ENCODE peak calls at places on chromosomes 3 and 15, in ten cellular contexts. N is esophagus squamous epithelium, I is Panc1, E is stomach, T is uterus, S is HL-60, Z is psoas muscle, H is fibroblast of lung, A is right atrium auricular region, C is A673. K is an unnamed sample.

GRCh38 chr15:61974759-61975158 is 85.5 kb downstream of the VPS13C start:
- DNase-seq in N (no peak), I (peak; percentile 5), E (no peak), T (no peak), S (no peak), Z (no peak), H (no peak), A (no peak), C (no peak), K (no peak)

GRCh38 chr15:25691544-25692430 is 171.3 kb downstream of the ATP10A start:
- DNase-seq in N (no peak), I (no peak), E (no peak), T (peak; percentile 18), S (no peak), Z (no peak), H (peak; percentile 37), A (no peak), C (no peak), K (peak; percentile 55)

GRCh38 chr3:17810759-17811158 is 68.3 kb upstream of the TBC1D5 start:
- DNase-seq in N (no peak), I (no peak), E (no peak), T (no peak), S (no peak), Z (no peak), H (no peak), A (no peak), C (peak; percentile 33), K (peak; percentile 21)

GRCh38 chr15:46848704-46849103 is 868.6 kb upstream of the SEMA6D start:
- DNase-seq in N (no peak), I (no peak), E (no peak), T (no peak), S (no peak), Z (no peak), H (peak; percentile 59), A (no peak), C (no peak), K (no peak)

GRCh38 chr15:92914768-92915221 is 14.7 kb downstream of the CHD2 start:
- DNase-seq in N (no peak), I (no peak), E (no peak), T (no peak), S (no peak), Z (no peak), H (no peak), A (no peak), C (no peak), K (no peak)

GRCh38 chr3:148992635-148993230 is 1.4 kb downstream of the GYG1 start:
- DNase-seq in N (no peak), I (no peak), E (no peak), T (no peak), S (no peak), Z (peak; percentile 56), H (no peak), A (no peak), C (no peak), K (no peak)

GRCh38 chr3:106610362-106610997 is 741.7 kb upstream of the CBLB start:
- DNase-seq in N (no peak), I (no peak), E (no peak), T (no peak), S (no peak), Z (no peak), H (peak; percentile 34), A (no peak), C (no peak), K (no peak)

GRCh38 chr3:71658131-71658530 is 67.1 kb downstream of the EIF4E3 start:
- DNase-seq in N (no peak), I (no peak), E (peak; percentile 98), T (peak; percentile 74), S (no peak), Z (peak; percentile 80), H (peak; percentile 53), A (peak; percentile 71), C (no peak), K (no peak)

GRCh38 chr3:159765025-159765859 is 223.4 kb upstream of the IL12A start:
- DNase-seq in N (no peak), I (peak; percentile 85), E (peak; percentile 41), T (peak; percentile 83), S (no peak), Z (peak; percentile 84), H (peak; percentile 95), A (peak; percentile 93), C (peak; percentile 78), K (peak; percentile 94)

GRCh38 chr3:45911496-45912226 is 25.3 kb downstream of the CCR9 start:
- DNase-seq in N (no peak), I (no peak), E (no peak), T (no peak), S (peak; percentile 18), Z (no peak), H (no peak), A (no peak), C (no peak), K (no peak)

GRCh38 chr3:186596568-186597287 is 16.1 kb upstream of the AHSG start:
- DNase-seq in N (no peak), I (no peak), E (peak; percentile 32), T (no peak), S (no peak), Z (no peak), H (peak; percentile 26), A (no peak), C (no peak), K (peak; percentile 57)

GRCh38 chr15:29812384-29812694 is 9.9 kb downstream of the TJP1 start:
- DNase-seq in N (no peak), I (no peak), E (no peak), T (no peak), S (no peak), Z (no peak), H (peak; percentile 52), A (no peak), C (no peak), K (peak; percentile 61)

GRCh38 chr3:158105124-158105709 is 1.0 kb downstream of the SHOX2 start:
- DNase-seq in N (no peak), I (no peak), E (no peak), T (peak; percentile 14), S (no peak), Z (no peak), H (no peak), A (no peak), C (no peak), K (no peak)

GRCh38 chr3:72844436-72844999 is 3.7 kb downstream of the SHQ1 start:
- DNase-seq in N (no peak), I (no peak), E (no peak), T (no peak), S (no peak), Z (no peak), H (peak; percentile 12), A (no peak), C (no peak), K (peak; percentile 11)

GRCh38 chr15:47384316-47384715 is 333.0 kb upstream of the SEMA6D start:
- DNase-seq in N (no peak), I (no peak), E (no peak), T (peak; percentile 20), S (no peak), Z (no peak), H (peak; percentile 96), A (peak; percentile 65), C (peak; percentile 81), K (peak; percentile 64)

GRCh38 chr3:144801890-144802289 is 830.3 kb downstream of the DIPK2A start:
- DNase-seq in N (no peak), I (no peak), E (no peak), T (no peak), S (no peak), Z (no peak), H (no peak), A (no peak), C (no peak), K (no peak)

GRCh38 chr3:196163687-196164493 is 47.3 kb downstream of the ZDHHC19 start:
- DNase-seq in N (no peak), I (no peak), E (no peak), T (no peak), S (peak; percentile 90), Z (peak; percentile 74), H (no peak), A (no peak), C (no peak), K (peak; percentile 52)

GRCh38 chr3:16183601-16184270 is 9.3 kb downstream of the GALNT15 start:
- DNase-seq in N (no peak), I (no peak), E (no peak), T (peak; percentile 39), S (no peak), Z (no peak), H (peak; percentile 94), A (peak; percentile 63), C (no peak), K (peak; percentile 91)

GRCh38 chr15:88246666-88247446 is 9.7 kb downstream of the NTRK3 start:
- DNase-seq in N (no peak), I (peak; percentile 39), E (peak; percentile 74), T (peak; percentile 82), S (peak; percentile 66), Z (peak; percentile 89), H (peak; percentile 57), A (peak; percentile 82), C (peak; percentile 78), K (peak; percentile 84)
- TF ChIP-seq CTCF in N (peak; percentile 94), I (peak; percentile 96), E (peak; percentile 81), T (peak; percentile 85), S (peak; percentile 90), Z (peak; percentile 97), H (peak; percentile 86), A (peak; percentile 97), C (peak; percentile 92), K (peak; percentile 96)

DNA sequence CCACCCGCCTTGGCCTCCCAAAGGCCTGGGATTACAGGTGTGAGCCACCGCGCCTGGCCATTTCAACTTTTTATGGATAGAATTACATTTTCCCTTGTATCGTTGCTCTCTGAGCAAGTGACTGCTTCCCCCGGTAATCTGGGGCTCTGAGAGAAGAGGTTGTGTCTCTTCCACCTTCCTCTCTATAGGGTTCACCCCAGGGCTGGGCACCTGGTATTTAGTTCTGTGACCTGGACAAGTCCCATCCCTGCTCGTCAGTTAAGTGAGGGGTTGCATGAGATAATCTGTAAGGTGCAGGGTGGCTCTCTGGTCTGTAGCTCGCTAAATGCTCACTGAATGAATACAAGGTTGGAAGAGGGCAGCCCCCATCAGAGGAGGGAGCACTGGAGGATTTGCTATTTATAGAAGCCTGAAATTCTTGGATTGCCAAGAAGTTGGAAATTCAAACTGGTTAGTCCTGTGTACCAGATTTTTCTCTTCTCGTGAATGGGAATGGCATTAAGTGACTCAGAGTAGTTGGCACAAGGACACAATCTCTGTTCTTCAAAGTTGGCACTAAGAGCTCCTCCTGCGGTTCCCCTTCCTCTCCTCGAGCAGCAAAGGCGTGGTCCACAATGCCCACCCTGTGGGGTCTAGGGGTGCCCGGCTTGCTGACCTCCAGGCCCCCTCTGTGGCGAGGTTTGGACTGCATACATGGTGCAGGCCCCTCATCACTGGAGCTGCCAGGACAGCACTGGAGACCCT is 68.1 kb upstream of the DLG1 start:
- DNase-seq in N (no peak), I (no peak), E (no peak), T (no peak), S (no peak), Z (no peak), H (peak; percentile 20), A (peak; percentile 32), C (no peak), K (no peak)
- H3K4me3 ChIP-seq in N (no peak overlapping the region), I (no peak overlapping the region), E (no peak overlapping the region), T (no peak overlapping the region), S (no peak overlapping the region), Z (no peak overlapping the region), H (no peak overlapping the region), A (no peak overlapping the region), C (no peak overlapping the region), K (no peak overlapping the region)

GRCh38 chr3:128278130-128278529 is 124.8 kb downstream of the EEFSEC start:
- DNase-seq in N (no peak), I (no peak), E (no peak), T (no peak), S (no peak), Z (no peak), H (no peak), A (no peak), C (no peak), K (no peak)
- H3K27ac ChIP-seq in N (no peak overlapping the region), I (no peak overlapping the region), E (no peak overlapping the region), T (peak overlapping the region; percentile 33), S (no peak overlapping the region), Z (no peak overlapping the region), H (no peak overlapping the region), A (no peak overlapping the region), C (peak overlapping the region; percentile 60), K (no peak overlapping the region)

GRCh38 chr15:28017423-28017924 is 81.6 kb downstream of the OCA2 start:
- DNase-seq in N (no peak), I (no peak), E (no peak), T (no peak), S (no peak), Z (no peak), H (no peak), A (no peak), C (no peak), K (peak; percentile 25)
- TF ChIP-seq CTCF in N (no peak), I (no peak), E (no peak), T (no peak), S (no peak), Z (no peak), H (no peak), A (no peak), C (no peak), K (no peak)